ENCODE peak calls at places on chromosomes 2 and 18, in eight cellular contexts. V, O, J, Y, U, X, K and N are unnamed samples.

GRCh38 chr2:39119732-39120520 is 925 bp downstream of the SOS1 start:
- DNase-seq in O (no peak), K (peak), V (peak), U (peak), Y (peak), X (peak), J (peak), N (peak)

GRCh38 chr18:31050635-31051034 is 8.1 kb upstream of the DSC3 start:
- DNase-seq in X (no peak), J (no peak), V (no peak), Y (no peak), O (no peak), U (no peak), K (no peak), N (no peak)

GRCh38 chr2:120439067-120439368 is 93.1 kb downstream of the INHBB start:
- DNase-seq in X (no peak), J (no peak), V (no peak), U (no peak), Y (no peak), O (no peak), K (no peak), N (no peak)

GRCh38 chr2:122034797-122035196 is 279.3 kb downstream of the TSN start:
- DNase-seq in U (no peak), V (no peak), J (no peak), Y (no peak), X (no peak), O (no peak), K (no peak), N (no peak)

GRCh38 chr2:142868281-142868762 is 9.1 kb upstream of the KYNU start:
- DNase-seq in J (no peak), V (peak), O (no peak), X (no peak), K (no peak), Y (peak), U (no peak), N (peak)

GRCh38 chr2:118013221-118013723 is 598 bp downstream of the CCDC93 start:
- DNase-seq in X (no peak), O (no peak), V (peak), Y (peak), J (peak), U (no peak), K (peak), N (peak)

GRCh38 chr2:212237350-212238095 is 301.1 kb downstream of the ERBB4 start:
- DNase-seq in V (no peak), Y (no peak), J (no peak), K (no peak), O (no peak), X (no peak), U (no peak), N (no peak)

GRCh38 chr2:202494300-202494699 is 118.2 kb downstream of the BMPR2 start:
- DNase-seq in V (peak), X (peak), O (peak), Y (peak), U (peak), K (no peak), J (no peak), N (no peak)

GRCh38 chr2:30237346-30238142 is 6.2 kb downstream of the LBH start:
- DNase-seq in U (no peak), K (no peak), X (no peak), O (no peak), V (no peak), Y (no peak), J (no peak), N (no peak)

GRCh38 chr2:99490088-99491065 is 560 bp upstream of the REV1 start:
- DNase-seq in J (peak), V (peak), O (peak), K (peak), X (peak), Y (peak), U (peak), N (peak)

GRCh38 chr2:129778608-129778877 is 200.9 kb upstream of the RAB6C start:
- DNase-seq in O (no peak), K (no peak), J (no peak), Y (no peak), U (no peak), X (no peak), V (no peak), N (no peak)

GRCh38 chr2:160145471-160145870 is 54.6 kb downstream of the ITGB6 start:
- DNase-seq in K (no peak), U (no peak), Y (no peak), J (no peak), O (no peak), V (no peak), X (no peak), N (no peak)

GRCh38 chr2:2791606-2792005 is 460.5 kb upstream of the MYT1L start:
- DNase-seq in J (no peak), U (no peak), O (no peak), K (no peak), V (no peak), X (no peak), Y (no peak), N (no peak)

GRCh38 chr2:109612991-109613921 is 510 bp downstream of the SEPTIN10 start:
- DNase-seq in Y (peak), K (no peak), O (no peak), U (peak), J (peak), X (peak), V (peak), N (no peak)

GRCh38 chr2:200451506-200451905 is 58.4 kb downstream of the KCTD18 start:
- DNase-seq in V (no peak), X (no peak), O (no peak), K (no peak), Y (no peak), U (no peak), J (no peak), N (no peak)

GRCh38 chr2:133755515-133756311 is 187.4 kb upstream of the NCKAP5 start:
- DNase-seq in O (no peak), U (peak), V (no peak), J (no peak), X (peak), K (no peak), Y (peak), N (no peak)

GRCh38 chr2:235051436-235052260 is 99.8 kb downstream of the SH3BP4 start:
- DNase-seq in V (no peak), J (no peak), U (peak), O (no peak), Y (no peak), X (peak), K (no peak), N (no peak)

GRCh38 chr18:29586210-29586609 is 1409.3 kb upstream of the CDH2 start:
- DNase-seq in J (no peak), X (no peak), K (no peak), V (no peak), O (no peak), U (no peak), Y (no peak), N (no peak)

GRCh38 chr2:9297156-9297555 is 90.5 kb downstream of the ASAP2 start:
- DNase-seq in X (no peak), K (no peak), U (peak), O (no peak), J (no peak), V (no peak), Y (no peak), N (no peak)

GRCh38 chr2:75710220-75710576 is 517 bp downstream of the GCFC2 start:
- DNase-seq in U (no peak), X (no peak), O (no peak), K (no peak), V (no peak), J (no peak), Y (no peak), N (no peak)

GRCh38 chr18:31396796-31397195 is 20.2 kb downstream of the DSG4 start:
- DNase-seq in J (no peak), U (no peak), X (no peak), K (no peak), V (no peak), Y (peak), O (no peak), N (no peak)

GRCh38 chr2:180983468-180984388 is 3.3 kb downstream of the UBE2E3 start:
- DNase-seq in O (no peak), Y (peak), U (peak), K (peak), X (peak), J (no peak), V (peak), N (no peak)

GRCh38 chr18:57837917-57838548 is 34.9 kb upstream of the ATP8B1 start:
- DNase-seq in V (no peak), U (peak), J (no peak), O (no peak), K (no peak), X (peak), Y (no peak), N (no peak)

GRCh38 chr18:45920367-45920766 is 46.8 kb downstream of the EPG5 start:
- DNase-seq in X (peak), K (peak), O (peak), Y (peak), U (peak), V (peak), J (no peak), N (peak)

GRCh38 chr18:70643812-70644211 is 355.0 kb downstream of the SOCS6 start:
- DNase-seq in Y (no peak), U (no peak), J (no peak), O (no peak), V (no peak), K (no peak), X (no peak), N (no peak)
- TF ChIP-seq CTCF in Y (no peak), U (no peak), J (no peak), O (no peak), V (no peak), K (no peak), X (no peak), N (no peak)

GRCh38 chr2:135785032-135785431 is 43.4 kb downstream of the UBXN4 start:
- DNase-seq in X (no peak), O (no peak), V (peak), Y (no peak), K (no peak), U (no peak), J (no peak), N (no peak)
- TF ChIP-seq CTCF in X (peak), O (peak), V (peak), Y (no peak), K (no peak), U (peak), J (peak), N (peak)

DNA sequence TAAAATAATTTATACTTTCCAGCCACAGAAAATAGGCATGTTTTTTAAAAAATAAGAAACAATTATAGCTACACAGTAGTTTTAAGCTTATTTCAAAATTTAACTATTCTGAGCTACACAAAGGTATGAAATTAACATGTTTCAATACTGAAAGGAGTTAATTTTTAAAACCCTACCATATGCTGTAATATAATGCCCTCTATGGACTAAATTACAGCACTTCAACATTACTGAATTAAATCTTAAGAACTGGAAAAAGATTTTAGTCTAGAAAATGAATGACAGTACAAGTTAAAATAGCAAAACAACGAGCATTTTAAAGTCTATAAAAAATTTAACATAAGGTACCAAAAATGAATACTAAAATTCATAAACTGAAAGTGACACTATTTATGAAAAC is 36.3 kb downstream of the RTN4 start:
- DNase-seq in Y (no peak), X (no peak), U (no peak), J (no peak), K (no peak), O (no peak), V (no peak), N (no peak)
- TF ChIP-seq CTCF in Y (no peak), X (no peak), U (no peak), J (peak), K (no peak), O (peak), V (peak), N (peak)

DNA sequence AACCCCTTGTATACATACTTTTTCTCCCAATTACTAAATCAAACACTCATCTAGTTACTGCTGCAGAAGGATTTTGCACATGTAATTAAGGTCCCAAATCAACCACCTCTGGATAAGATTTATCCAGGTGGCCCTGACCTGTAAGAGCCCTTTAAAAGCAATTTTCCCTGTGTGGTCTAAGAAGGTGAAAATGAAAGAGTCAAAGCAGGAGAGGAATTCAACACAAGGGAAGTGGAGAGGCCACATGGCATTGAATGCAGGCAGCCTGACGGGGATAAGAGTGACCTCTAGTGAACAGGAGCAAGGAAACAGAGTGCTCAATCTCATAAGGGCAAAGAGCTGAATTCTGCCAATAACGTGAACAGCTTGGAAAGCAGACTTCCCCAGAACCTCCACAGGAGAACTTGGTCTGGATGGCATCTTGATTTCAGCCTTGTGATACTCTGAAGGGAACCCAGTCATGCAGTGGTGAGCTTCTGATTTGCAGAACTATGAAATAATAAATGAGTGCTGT is 27.2 kb downstream of the PPP3R1 start:
- DNase-seq in X (no peak), K (peak), V (peak), Y (peak), J (no peak), U (peak), O (no peak), N (no peak)
- TF ChIP-seq CTCF in X (no peak), K (peak), V (peak), Y (peak), J (no peak), U (peak), O (peak), N (peak)